ENCODE peak calls at places on chromosome 10, in six cellular contexts. C, F, P, M, D and J are unnamed samples.
A peak's percentile ranks its signal among the peaks of the same experiment; 100 is the strongest.

GRCh38 chr10:104274762-104275721 is 6.1 kb downstream of the GSTO2 start:
- DNase-seq in D (peak; percentile 49), F (peak; percentile 19), M (peak; percentile 28), C (peak; percentile 44), P (peak; percentile 71), J (peak; percentile 57)

GRCh38 chr10:71475243-71475871 is 78.6 kb downstream of the CDH23 start:
- DNase-seq in F (no peak), C (no peak), P (peak; percentile 91), D (no peak), M (no peak), J (peak; percentile 75)

GRCh38 chr10:122296363-122297120 is 25.4 kb downstream of the BTBD16 start:
- DNase-seq in D (no peak), C (no peak), F (no peak), M (no peak), P (no peak), J (no peak)

GRCh38 chr10:132783865-132784581 is 1.9 kb downstream of the NKX6-2 start:
- DNase-seq in D (no peak), P (no peak), M (no peak), C (no peak), F (no peak), J (no peak)

GRCh38 chr10:22824984-22825383 is 102.9 kb upstream of the ARMC3 start:
- DNase-seq in P (no peak), C (peak; percentile 82), M (no peak), F (no peak), D (peak; percentile 44), J (no peak)

GRCh38 chr10:51886438-51887068 is 187.2 kb upstream of the CSTF2T start:
- DNase-seq in F (no peak), M (no peak), P (no peak), D (peak; percentile 51), C (peak; percentile 40), J (no peak)

GRCh38 chr10:65701168-65701776 is 1224.6 kb upstream of the LRRTM3 start:
- DNase-seq in M (no peak), D (no peak), C (no peak), F (no peak), P (no peak), J (no peak)

GRCh38 chr10:100519321-100520051 is at the start of gene SEC31B:
- DNase-seq in C (peak; percentile 28), M (no peak), D (no peak), P (no peak), F (no peak), J (no peak)

GRCh38 chr10:107971973-107972372 is 807.5 kb upstream of the SORCS1 start:
- DNase-seq in M (no peak), C (peak; percentile 27), P (no peak), D (peak; percentile 64), F (no peak), J (no peak)

GRCh38 chr10:116926426-116926825 is 77.1 kb downstream of the ENO4 start:
- DNase-seq in D (no peak), C (no peak), P (no peak), M (no peak), F (no peak), J (no peak)

GRCh38 chr10:54094321-54094720 is 706.7 kb downstream of the PCDH15 start:
- DNase-seq in C (no peak), P (no peak), M (no peak), F (no peak), D (no peak), J (no peak)

GRCh38 chr10:101090597-101090996 is 28.8 kb downstream of the KAZALD1 start:
- DNase-seq in M (no peak), C (no peak), F (no peak), P (no peak), D (no peak), J (no peak)

GRCh38 chr10:13593560-13593959 is 6.8 kb downstream of the PRPF18 start:
- DNase-seq in P (no peak), C (peak; percentile 51), F (no peak), D (no peak), M (no peak), J (no peak)

GRCh38 chr10:17238445-17239275 is 10.6 kb downstream of the VIM start:
- DNase-seq in C (peak; percentile 78), M (no peak), D (peak; percentile 85), F (no peak), P (no peak), J (no peak)

GRCh38 chr10:66180651-66181318 is 745.1 kb upstream of the LRRTM3 start:
- DNase-seq in P (peak; percentile 87), D (peak; percentile 79), C (peak; percentile 52), M (no peak), F (no peak), J (peak; percentile 58)

GRCh38 chr10:22615819-22616499 is 98.4 kb downstream of the PIP4K2A start:
- DNase-seq in M (peak; percentile 30), D (no peak), F (peak; percentile 32), P (peak; percentile 55), C (peak; percentile 75), J (peak; percentile 75)

GRCh38 chr10:133334495-133335237 is 2.0 kb downstream of the CALY start:
- DNase-seq in P (no peak), C (no peak), F (peak; percentile 38), D (no peak), M (no peak), J (no peak)

GRCh38 chr10:99766282-99766681 is 16.2 kb upstream of the ABCC2 start:
- DNase-seq in D (no peak), F (no peak), M (no peak), C (no peak), P (no peak), J (no peak)

GRCh38 chr10:79079074-79079397 is 10.3 kb downstream of the ZMIZ1 start:
- DNase-seq in D (no peak), M (no peak), C (peak; percentile 40), F (no peak), P (no peak), J (no peak)

GRCh38 chr10:71850021-71850744 is 868 bp downstream of the PSAP start:
- DNase-seq in C (no peak), D (no peak), M (no peak), P (no peak), F (no peak), J (no peak)

GRCh38 chr10:25174461-25175230 is at the start of gene GPR158:
- DNase-seq in M (peak; percentile 1), P (no peak), D (peak; percentile 97), C (peak; percentile 79), F (no peak), J (peak; percentile 90)

GRCh38 chr10:37856881-37857286 is 526 bp downstream of the ZNF248 start:
- DNase-seq in F (peak; percentile 17), D (no peak), C (peak; percentile 23), M (peak; percentile 4), P (peak; percentile 50), J (no peak)

GRCh38 chr10:15485684-15486316 is 114.7 kb upstream of the FAM171A1 start:
- DNase-seq in F (no peak), D (peak; percentile 65), M (no peak), C (peak; percentile 67), P (no peak), J (peak; percentile 24)

GRCh38 chr10:71580926-71581325 is 138.7 kb downstream of the C10orf105 start:
- DNase-seq in M (no peak), P (no peak), D (no peak), F (no peak), C (no peak), J (no peak)

GRCh38 chr10:110356628-110357245 is 52.0 kb upstream of the SMNDC1 start:
- DNase-seq in M (peak; percentile 67), D (peak; percentile 76), C (peak; percentile 47), P (no peak), F (peak; percentile 39), J (peak; percentile 25)

GRCh38 chr10:104576611-104577010 is 64.5 kb upstream of the SORCS3 start:
- DNase-seq in C (no peak), P (no peak), F (no peak), M (no peak), D (no peak), J (no peak)

GRCh38 chr10:13969118-13969791 is 361.5 kb downstream of the FRMD4A start:
- DNase-seq in C (peak; percentile 21), F (no peak), P (no peak), M (no peak), D (no peak), J (no peak)

GRCh38 chr10:120950103-120950561 is 99.0 kb downstream of the WDR11 start:
- DNase-seq in F (no peak), P (no peak), C (no peak), M (no peak), D (peak; percentile 16), J (no peak)

GRCh38 chr10:73456187-73456890 is 23.0 kb upstream of the MSS51 start:
- DNase-seq in D (no peak), F (no peak), C (no peak), P (no peak), M (no peak), J (no peak)